ENCODE peak calls at places on chromosome 18, in five cellular contexts. G, H, E, D and I are unnamed samples.

GRCh38 chr18:55968550-55968949 is 380.6 kb upstream of the TCF4 start:
- DNase-seq in D (no peak), G (peak), E (no peak), H (no peak), I (no peak)

GRCh38 chr18:6677086-6677485 is 52.4 kb upstream of the ARHGAP28 start:
- DNase-seq in G (no peak), D (no peak), H (no peak), E (no peak), I (no peak)

GRCh38 chr18:72986103-72986502 is 118.3 kb upstream of the NETO1 start:
- DNase-seq in D (no peak), E (no peak), H (no peak), G (no peak), I (no peak)

GRCh38 chr18:22591231-22591630 is 173.5 kb upstream of the CTAGE1 start:
- DNase-seq in G (no peak), E (no peak), D (no peak), H (no peak), I (no peak)

GRCh38 chr18:8802031-8802679 is 96.8 kb downstream of the MTCL1 start:
- DNase-seq in D (peak), G (no peak), E (no peak), H (no peak), I (no peak)

GRCh38 chr18:28922936-28923335 is 746.0 kb upstream of the CDH2 start:
- DNase-seq in H (no peak), E (no peak), G (no peak), D (no peak), I (no peak)

GRCh38 chr18:26901020-26901419 is 35.5 kb upstream of the AQP4 start:
- DNase-seq in E (no peak), D (no peak), G (no peak), H (no peak), I (no peak)

GRCh38 chr18:3649135-3649558 is 199.2 kb downstream of the TGIF1 start:
- DNase-seq in D (no peak), G (no peak), H (no peak), E (no peak), I (no peak)

GRCh38 chr18:63974991-63975390 is 5.1 kb downstream of the SERPINB8 start:
- DNase-seq in H (no peak), G (no peak), E (no peak), D (peak), I (peak)

GRCh38 chr18:74564012-74564411 is 29.7 kb downstream of the CNDP1 start:
- DNase-seq in E (no peak), G (no peak), D (no peak), H (no peak), I (no peak)

GRCh38 chr18:66621816-66622576 is 18.1 kb upstream of the CDH19 start:
- DNase-seq in E (no peak), H (no peak), D (peak), G (no peak), I (no peak)

GRCh38 chr18:42649636-42650035 is 465.8 kb downstream of the RIT2 start:
- DNase-seq in E (no peak), H (no peak), D (no peak), G (no peak), I (peak)

GRCh38 chr18:50447952-50448351 is 73.1 kb downstream of the SKA1 start:
- DNase-seq in G (no peak), D (no peak), E (no peak), H (no peak), I (no peak)

GRCh38 chr18:39843546-39843945 is 2111.5 kb upstream of the PIK3C3 start:
- DNase-seq in G (no peak), D (peak), H (no peak), E (no peak), I (no peak)

GRCh38 chr18:36442717-36443116 is 145.2 kb downstream of the FHOD3 start:
- DNase-seq in D (no peak), H (no peak), E (no peak), G (no peak), I (no peak)

GRCh38 chr18:61579581-61579980 is 246.4 kb downstream of the CDH20 start:
- DNase-seq in G (no peak), E (no peak), H (no peak), D (no peak), I (no peak)

GRCh38 chr18:61817086-61817485 is 75.7 kb downstream of the RNF152 start:
- DNase-seq in G (no peak), E (no peak), D (no peak), H (no peak), I (no peak)

GRCh38 chr18:57519668-57520424 is 66.7 kb downstream of the FECH start:
- DNase-seq in G (peak), H (no peak), D (no peak), E (no peak), I (no peak)

GRCh38 chr18:79625195-79625923 is 54.2 kb upstream of the CTDP1 start:
- DNase-seq in E (no peak), D (no peak), G (no peak), H (no peak), I (no peak)

GRCh38 chr18:2108581-2108980 is 462.7 kb downstream of the METTL4 start:
- DNase-seq in D (no peak), H (no peak), G (no peak), E (no peak), I (no peak)

GRCh38 chr18:77054288-77054605 is 78.3 kb downstream of the MBP start:
- DNase-seq in E (no peak), H (peak), D (no peak), G (no peak), I (no peak)

GRCh38 chr18:623760-624620 is 27.2 kb downstream of the CLUL1 start:
- DNase-seq in H (peak), G (peak), D (peak), E (peak), I (peak)

GRCh38 chr18:64110692-64111480 is 38.0 kb downstream of the LINC00305 start:
- DNase-seq in H (no peak), G (no peak), E (no peak), D (no peak), I (no peak)

GRCh38 chr18:47235096-47235495 is 16.4 kb downstream of the SKOR2 start:
- DNase-seq in H (no peak), D (no peak), G (no peak), E (no peak), I (no peak)

GRCh38 chr18:22838639-22839487 is 94.3 kb upstream of the RBBP8 start:
- DNase-seq in D (no peak), E (no peak), G (no peak), H (no peak), I (no peak)

GRCh38 chr18:621181-621580 is 24.4 kb downstream of the CLUL1 start:
- DNase-seq in G (no peak), D (peak), E (no peak), H (no peak), I (no peak)

GRCh38 chr18:37698508-37699035 is 133.0 kb upstream of the CELF4 start:
- DNase-seq in H (no peak), G (no peak), D (no peak), E (no peak), I (no peak)

GRCh38 chr18:54444309-54444914 is 86.7 kb downstream of the C18orf54 start:
- DNase-seq in E (peak), G (peak), H (peak), D (peak), I (peak)

GRCh38 chr18:47758000-47758399 is 172.5 kb downstream of the SMAD2 start:
- DNase-seq in D (peak), E (no peak), G (no peak), H (no peak), I (no peak)